ENCODE peak calls at places on chromosomes 5 and 9, in four cellular contexts. One of them, this sample, is unnamed.

GRCh38 chr5:130321931-130322330 is 417.7 kb downstream of the CHSY3 start:
- DNase-seq in heart left ventricle: no peak
- DNase-seq in mesenchymal stem cell: no peak
- DNase-seq in CD4-positive, alpha-beta T cell: no peak
- DNase-seq in this sample: no peak

GRCh38 chr5:151239237-151239861 is 13.6 kb upstream of the GM2A start:
- DNase-seq in CD4-positive, alpha-beta T cell: no peak
- DNase-seq in mesenchymal stem cell: peak
- DNase-seq in heart left ventricle: peak
- DNase-seq in this sample: peak

GRCh38 chr5:180590543-180591248 is 603 bp downstream of the SCGB3A1 start:
- DNase-seq in CD4-positive, alpha-beta T cell: no peak
- DNase-seq in heart left ventricle: no peak
- DNase-seq in mesenchymal stem cell: no peak
- DNase-seq in this sample: no peak

GRCh38 chr9:130845901-130846381 is 10.9 kb downstream of the ABL1 start:
- DNase-seq in mesenchymal stem cell: peak
- DNase-seq in CD4-positive, alpha-beta T cell: no peak
- DNase-seq in heart left ventricle: no peak
- DNase-seq in this sample: peak

GRCh38 chr9:129422843-129423700 is 197.8 kb downstream of the C9orf50 start:
- DNase-seq in CD4-positive, alpha-beta T cell: no peak
- DNase-seq in mesenchymal stem cell: peak
- DNase-seq in heart left ventricle: no peak
- DNase-seq in this sample: no peak

GRCh38 chr9:130940693-130941576 is 1.9 kb upstream of the FIBCD1 start:
- DNase-seq in mesenchymal stem cell: peak
- DNase-seq in heart left ventricle: peak
- DNase-seq in CD4-positive, alpha-beta T cell: peak
- DNase-seq in this sample: peak

GRCh38 chr9:134947265-134947955 is 29.7 kb upstream of the FCN1 start:
- DNase-seq in mesenchymal stem cell: no peak
- DNase-seq in CD4-positive, alpha-beta T cell: no peak
- DNase-seq in heart left ventricle: no peak
- DNase-seq in this sample: no peak

GRCh38 chr5:675876-676698 is 17.1 kb downstream of the TPPP start:
- DNase-seq in CD4-positive, alpha-beta T cell: no peak
- DNase-seq in mesenchymal stem cell: no peak
- DNase-seq in heart left ventricle: peak
- DNase-seq in this sample: no peak

GRCh38 chr9:82354260-82354659 is 365.7 kb downstream of the SPATA31D1 start:
- DNase-seq in mesenchymal stem cell: no peak
- DNase-seq in heart left ventricle: no peak
- DNase-seq in CD4-positive, alpha-beta T cell: no peak
- DNase-seq in this sample: no peak

GRCh38 chr9:136718463-136719211 is 6.3 kb downstream of the DIPK1B start:
- DNase-seq in mesenchymal stem cell: no peak
- DNase-seq in heart left ventricle: no peak
- DNase-seq in CD4-positive, alpha-beta T cell: no peak
- DNase-seq in this sample: no peak

GRCh38 chr9:136720887-136721338 is 8.5 kb downstream of the DIPK1B start:
- DNase-seq in heart left ventricle: no peak
- DNase-seq in CD4-positive, alpha-beta T cell: no peak
- DNase-seq in mesenchymal stem cell: no peak
- DNase-seq in this sample: no peak

GRCh38 chr9:136720251-136720886 is 8.0 kb downstream of the DIPK1B start:
- DNase-seq in heart left ventricle: peak
- DNase-seq in CD4-positive, alpha-beta T cell: no peak
- DNase-seq in mesenchymal stem cell: no peak
- DNase-seq in this sample: no peak

GRCh38 chr9:136717399-136717798 is 5.0 kb downstream of the DIPK1B start:
- DNase-seq in CD4-positive, alpha-beta T cell: no peak
- DNase-seq in heart left ventricle: no peak
- DNase-seq in mesenchymal stem cell: no peak
- DNase-seq in this sample: no peak

DNA sequence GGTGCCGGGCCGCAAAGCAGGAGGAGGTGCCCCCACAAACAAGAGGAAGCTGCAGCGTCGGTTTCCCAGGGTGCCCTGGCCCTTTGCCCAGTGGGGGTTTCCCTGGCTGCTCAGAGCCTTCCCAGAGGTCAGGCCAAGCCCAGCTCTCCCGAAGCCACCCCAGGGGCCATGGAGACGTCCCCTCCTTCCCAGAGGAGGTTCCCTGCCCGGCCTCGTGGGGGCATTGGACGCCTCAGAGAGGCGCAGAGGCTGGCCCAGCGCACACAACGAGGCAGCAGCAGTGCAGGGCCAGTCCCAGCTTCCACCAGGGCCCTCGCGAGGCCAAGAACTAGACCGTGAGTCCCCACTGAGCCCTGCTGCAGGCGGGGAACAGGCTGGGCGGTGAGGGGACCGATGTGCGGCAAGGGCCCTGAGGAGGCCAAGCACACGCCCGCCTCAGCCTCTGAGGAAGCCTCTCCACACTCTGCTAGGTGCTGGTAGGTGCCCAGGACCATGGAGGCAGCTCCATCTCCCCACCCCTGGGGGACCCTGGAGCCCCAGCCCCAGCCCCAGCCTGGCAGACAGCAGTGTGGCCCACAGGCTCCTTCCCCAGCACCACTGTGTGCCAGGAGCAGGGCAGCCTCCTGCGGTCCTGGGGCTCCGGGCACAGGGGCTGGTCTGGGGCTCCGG is 7.0 kb downstream of the DIPK1B start:
- DNase-seq in CD4-positive, alpha-beta T cell: no peak
- DNase-seq in mesenchymal stem cell: no peak
- DNase-seq in heart left ventricle: no peak
- DNase-seq in this sample: no peak
- H3K27ac ChIP-seq in CD4-positive, alpha-beta T cell: no peak
- H3K27ac ChIP-seq in mesenchymal stem cell: no peak
- H3K27ac ChIP-seq in heart left ventricle: peak
- H3K27ac ChIP-seq in this sample: no peak

DNA sequence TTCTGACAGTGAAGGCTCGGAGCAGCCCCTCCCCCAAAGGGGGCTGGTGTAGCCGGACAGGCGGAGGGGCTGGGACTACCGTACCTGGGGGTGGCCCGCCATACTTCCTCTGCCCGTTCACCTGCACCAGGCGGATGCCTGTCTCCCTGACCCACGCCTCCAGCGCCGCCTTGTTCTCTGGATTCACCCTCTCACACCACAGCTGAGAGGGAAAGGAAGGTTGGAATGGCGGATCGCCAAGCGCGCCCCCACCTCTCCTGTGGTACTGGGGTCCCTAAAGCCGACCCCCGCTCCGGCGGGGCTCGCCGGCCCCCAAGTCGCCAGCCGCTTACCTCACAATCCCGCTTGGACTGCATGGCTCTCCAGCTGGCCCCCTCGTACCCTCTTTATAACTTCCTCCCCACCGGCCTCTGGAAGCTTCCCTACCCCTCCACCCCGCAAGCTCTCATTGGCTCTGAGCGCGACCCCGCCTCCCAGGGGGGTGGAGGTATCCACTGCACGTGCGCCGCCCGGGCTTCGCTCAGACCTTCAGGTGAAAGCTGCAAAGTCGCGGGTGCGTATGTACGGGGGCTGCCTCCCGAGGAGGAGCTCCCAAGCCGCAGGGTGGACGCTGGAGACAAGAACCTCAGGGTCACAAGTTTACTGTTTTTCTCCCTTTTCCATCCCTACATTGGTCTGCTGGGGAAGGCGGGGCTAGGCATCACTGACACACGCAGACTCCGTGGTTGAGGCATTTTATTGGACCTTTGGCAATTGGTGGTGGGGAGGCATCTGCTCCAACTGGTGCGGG is at the start of gene DND1:
- DNase-seq in CD4-positive, alpha-beta T cell: no peak
- DNase-seq in mesenchymal stem cell: no peak
- DNase-seq in heart left ventricle: no peak
- DNase-seq in this sample: no peak
- H3K27ac ChIP-seq in CD4-positive, alpha-beta T cell: no peak
- H3K27ac ChIP-seq in mesenchymal stem cell: no peak
- H3K27ac ChIP-seq in heart left ventricle: no peak
- H3K27ac ChIP-seq in this sample: no peak

GRCh38 chr5:139131881-139132480 is 66.2 kb downstream of the SIL1 start:
- DNase-seq in heart left ventricle: no peak
- DNase-seq in CD4-positive, alpha-beta T cell: no peak
- DNase-seq in mesenchymal stem cell: peak
- DNase-seq in this sample: no peak

GRCh38 chr5:139131062-139131856 is 66.9 kb downstream of the SIL1 start:
- DNase-seq in mesenchymal stem cell: peak
- DNase-seq in CD4-positive, alpha-beta T cell: no peak
- DNase-seq in heart left ventricle: peak
- DNase-seq in this sample: peak

GRCh38 chr5:139133237-139133636 is 64.9 kb downstream of the SIL1 start:
- DNase-seq in mesenchymal stem cell: no peak
- DNase-seq in heart left ventricle: no peak
- DNase-seq in CD4-positive, alpha-beta T cell: no peak
- DNase-seq in this sample: no peak

GRCh38 chr5:139130217-139130616 is 68.0 kb downstream of the SIL1 start:
- DNase-seq in mesenchymal stem cell: no peak
- DNase-seq in CD4-positive, alpha-beta T cell: no peak
- DNase-seq in heart left ventricle: no peak
- DNase-seq in this sample: no peak

DNA sequence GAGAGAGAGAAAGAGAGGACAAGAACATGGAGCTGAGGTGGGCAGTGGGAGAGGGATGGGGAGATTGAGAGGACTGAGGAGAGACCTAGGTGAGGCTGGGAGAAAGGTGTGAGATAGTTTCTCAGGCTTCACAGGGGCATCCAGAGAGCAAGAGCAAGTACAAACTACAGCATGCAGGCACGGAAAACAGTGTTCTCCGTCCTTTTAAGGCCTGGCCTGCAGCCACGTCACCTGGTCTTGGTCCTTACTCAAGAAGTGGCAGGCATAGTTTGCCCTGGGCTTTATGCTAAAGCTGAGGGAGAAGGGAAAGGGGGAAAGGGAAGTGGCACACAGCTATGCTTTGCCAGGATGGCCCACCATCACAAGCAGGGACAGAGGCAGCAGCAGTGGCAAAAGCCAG is 65.7 kb downstream of the SIL1 start:
- DNase-seq in heart left ventricle: no peak
- DNase-seq in mesenchymal stem cell: no peak
- DNase-seq in CD4-positive, alpha-beta T cell: no peak
- DNase-seq in this sample: no peak
- H3K27ac ChIP-seq in heart left ventricle: peak
- H3K27ac ChIP-seq in mesenchymal stem cell: no peak
- H3K27ac ChIP-seq in CD4-positive, alpha-beta T cell: no peak
- H3K27ac ChIP-seq in this sample: no peak

DNA sequence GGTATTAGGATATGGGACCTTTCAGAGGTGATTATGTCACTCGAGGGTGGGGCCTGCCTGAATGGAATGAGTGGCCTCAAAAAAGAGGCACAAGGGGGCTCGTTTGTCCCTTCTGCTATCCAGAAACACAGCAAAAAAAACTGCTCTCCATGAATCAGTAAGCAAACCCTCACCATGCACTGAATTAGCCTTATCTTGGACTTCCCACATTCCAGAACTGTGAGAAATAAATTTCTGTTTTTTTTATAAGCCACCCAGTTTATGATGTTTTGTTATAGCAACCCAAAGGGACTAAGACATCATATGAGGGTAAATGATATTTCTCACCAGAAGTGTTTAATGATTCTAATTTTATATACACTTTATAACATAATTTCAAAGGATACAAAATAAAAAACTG is 476.6 kb upstream of the EDIL3 start:
- DNase-seq in mesenchymal stem cell: no peak
- DNase-seq in CD4-positive, alpha-beta T cell: no peak
- DNase-seq in heart left ventricle: no peak
- DNase-seq in this sample: no peak
- H3K27ac ChIP-seq in mesenchymal stem cell: no peak
- H3K27ac ChIP-seq in CD4-positive, alpha-beta T cell: no peak
- H3K27ac ChIP-seq in heart left ventricle: no peak
- H3K27ac ChIP-seq in this sample: no peak

DNA sequence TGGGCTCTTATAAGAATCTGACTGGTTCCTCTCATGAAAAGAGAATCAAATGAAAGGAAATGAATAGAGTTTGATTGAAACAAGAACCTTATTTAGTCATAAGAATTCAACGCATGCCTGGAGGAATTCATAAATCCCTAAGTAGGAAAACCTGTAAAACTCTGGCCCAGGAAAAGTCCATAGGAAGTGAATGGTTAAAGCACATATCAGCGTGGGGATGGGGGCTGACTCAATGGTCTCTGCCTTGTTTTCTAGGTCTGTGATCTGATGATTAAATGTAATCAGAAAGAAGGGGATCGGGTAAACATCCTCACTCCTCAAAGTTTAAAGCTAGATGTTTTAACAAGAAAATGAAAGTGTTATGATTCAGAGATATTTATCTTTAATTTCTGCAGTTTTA is 759.4 kb upstream of the C9orf72 start:
- DNase-seq in CD4-positive, alpha-beta T cell: no peak
- DNase-seq in heart left ventricle: no peak
- DNase-seq in mesenchymal stem cell: no peak
- DNase-seq in this sample: no peak
- H3K27ac ChIP-seq in CD4-positive, alpha-beta T cell: no peak
- H3K27ac ChIP-seq in heart left ventricle: no peak
- H3K27ac ChIP-seq in mesenchymal stem cell: no peak
- H3K27ac ChIP-seq in this sample: no peak

GRCh38 chr9:91660295-91660589 is 236.6 kb upstream of the NFIL3 start:
- DNase-seq in CD4-positive, alpha-beta T cell: no peak
- DNase-seq in mesenchymal stem cell: no peak
- DNase-seq in heart left ventricle: no peak
- DNase-seq in this sample: no peak
- H3K27ac ChIP-seq in CD4-positive, alpha-beta T cell: no peak
- H3K27ac ChIP-seq in mesenchymal stem cell: no peak
- H3K27ac ChIP-seq in heart left ventricle: no peak
- H3K27ac ChIP-seq in this sample: no peak

DNA sequence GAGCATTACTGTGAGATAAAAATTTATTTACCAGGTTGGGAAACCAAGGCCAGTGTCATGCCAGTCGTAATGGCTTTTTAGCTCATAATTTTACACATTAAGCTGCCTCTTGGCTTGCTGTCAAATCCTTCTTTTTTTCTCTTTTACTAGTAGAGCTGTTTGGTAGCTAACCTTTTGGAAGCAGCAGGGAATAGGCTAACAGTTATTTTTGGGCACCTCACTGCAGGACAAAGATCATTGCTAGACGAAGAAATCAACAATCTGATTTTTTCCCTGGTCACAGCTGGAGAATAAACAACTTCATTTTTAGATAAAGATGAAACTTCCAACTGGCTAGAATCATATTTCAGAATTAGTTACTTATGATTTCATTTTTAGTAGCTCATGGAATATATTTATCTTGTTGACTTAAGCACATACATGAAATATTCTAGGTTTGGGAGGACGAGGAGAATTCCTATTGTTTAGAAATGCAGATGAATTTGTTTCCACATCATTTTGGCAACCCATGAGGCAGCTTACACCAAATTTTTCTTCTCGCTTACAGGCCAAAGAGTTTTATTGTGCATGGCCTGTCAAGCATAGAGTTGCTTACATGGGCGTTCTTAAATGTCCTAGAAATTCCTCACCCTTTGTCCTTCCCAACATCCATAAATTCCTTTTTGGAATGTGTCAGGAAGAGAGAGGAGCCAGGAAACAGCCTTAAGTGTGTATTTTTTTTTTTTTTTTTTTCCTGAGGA is 19.6 kb downstream of the TNC start:
- DNase-seq in mesenchymal stem cell: no peak
- DNase-seq in heart left ventricle: no peak
- DNase-seq in CD4-positive, alpha-beta T cell: no peak
- DNase-seq in this sample: no peak
- H3K27ac ChIP-seq in mesenchymal stem cell: peak
- H3K27ac ChIP-seq in heart left ventricle: no peak
- H3K27ac ChIP-seq in CD4-positive, alpha-beta T cell: no peak
- H3K27ac ChIP-seq in this sample: no peak